ENCODE peak calls at places on chromosomes 1 and 21, in nine cellular contexts. J is OCI-LY7; L is adipocyte; C is stimulated activated CD4-positive, alpha-beta T cell treated with anti-CD3 and anti-CD28 coated beads, Interleukin-2, amount 100 ng/mL, for 48 hours; W is caudate nucleus; R is H1; D is HuH-7.5; M is Daoy; G is HT1080. U is an unnamed sample.

GRCh38 chr1:31183927-31184554 is 55.6 kb downstream of the NKAIN1 start:
- DNase-seq in G (no peak), D (peak; percentile 53), J (peak; percentile 64), W (no peak), L (peak; percentile 71), R (peak; percentile 86), C (peak; percentile 40), M (peak; percentile 35), U (peak; percentile 56)

GRCh38 chr1:212655668-212656440 is 43.8 kb downstream of the BATF3 start:
- DNase-seq in C (no peak), L (peak; percentile 80), M (peak; percentile 82), W (no peak), D (no peak), R (no peak), G (peak; percentile 72), J (no peak), U (peak; percentile 92)

GRCh38 chr1:203590559-203590958 is 36.1 kb upstream of the ATP2B4 start:
- DNase-seq in M (peak; percentile 59), G (no peak), R (no peak), J (no peak), C (no peak), D (no peak), L (no peak), W (no peak), U (no peak)

GRCh38 chr1:159877695-159878444 is 15.4 kb upstream of the VSIG8 start:
- DNase-seq in D (no peak), L (no peak), R (no peak), C (no peak), J (no peak), M (peak; percentile 25), W (no peak), G (no peak), U (peak; percentile 71)

GRCh38 chr21:34345892-34346291 is 17.9 kb upstream of the KCNE2 start:
- DNase-seq in W (no peak), D (no peak), G (no peak), R (no peak), M (no peak), J (no peak), C (no peak), L (peak; percentile 47), U (no peak)

GRCh38 chr1:198437352-198437751 is 103.1 kb downstream of the ATP6V1G3 start:
- DNase-seq in C (no peak), M (no peak), L (peak; percentile 25), J (no peak), W (no peak), D (no peak), G (no peak), R (no peak), U (no peak)

GRCh38 chr1:33641099-33641830 is 168.8 kb downstream of the ZSCAN20 start:
- DNase-seq in R (peak; percentile 52), L (peak; percentile 15), D (peak; percentile 34), M (no peak), C (no peak), G (peak; percentile 25), J (peak; percentile 14), W (no peak), U (peak; percentile 45)

GRCh38 chr21:44065428-44065827 is 41.8 kb upstream of the PWP2 start:
- DNase-seq in R (no peak), C (peak; percentile 57), W (no peak), L (no peak), G (peak; percentile 25), D (no peak), M (no peak), J (no peak), U (peak; percentile 24)

GRCh38 chr1:227391204-227391603 is 72.9 kb upstream of the CDC42BPA start:
- DNase-seq in G (no peak), C (no peak), M (no peak), W (no peak), D (no peak), R (no peak), J (no peak), L (no peak), U (no peak)

GRCh38 chr1:228096416-228097332 is 6.5 kb downstream of the C1orf35 start:
- DNase-seq in M (peak; percentile 1), C (no peak), G (no peak), W (no peak), J (no peak), L (no peak), D (peak; percentile 3), R (no peak), U (no peak)

GRCh38 chr1:89525169-89525855 is 683 bp downstream of the LRRC8B start:
- DNase-seq in C (peak; percentile 19), J (peak; percentile 76), W (no peak), G (no peak), R (no peak), M (peak; percentile 59), L (peak; percentile 34), D (peak; percentile 52), U (peak; percentile 41)

GRCh38 chr1:226977973-226978344 is 37.9 kb downstream of the COQ8A start:
- DNase-seq in D (no peak), C (no peak), L (no peak), R (no peak), J (no peak), G (no peak), M (no peak), W (no peak), U (no peak)

GRCh38 chr1:227729881-227730629 is 5.0 kb downstream of the JMJD4 start:
- DNase-seq in L (peak; percentile 75), W (peak; percentile 34), D (peak; percentile 86), C (no peak), R (peak; percentile 81), G (peak; percentile 59), M (peak; percentile 58), J (peak; percentile 69), U (peak; percentile 71)

GRCh38 chr1:32954183-32954582 is 10.4 kb downstream of the RNF19B start:
- DNase-seq in G (peak; percentile 74), C (no peak), J (no peak), W (no peak), D (no peak), L (no peak), M (peak; percentile 70), R (no peak), U (peak; percentile 85)

U was measured in MCF 10A.